ENCODE peak calls at places on chromosomes 16 and 17, in five cellular contexts. One of them, this sample, is unnamed.
A peak's percentile ranks its signal among the peaks of the same experiment; 100 is the strongest.

GRCh38 chr16:50588276-50588675 is 40.1 kb downstream of the NKD1 start:
- DNase-seq in fibroblast of lung: no peak
- DNase-seq in NCI-H748 treated with DMSO at 0.1 percent for 48 hours: no peak
- DNase-seq in fibroblast of mammary gland: no peak
- DNase-seq in HEK293T: no peak
- DNase-seq in this sample: no peak

GRCh38 chr16:49663081-49664057 is 192.5 kb downstream of the ZNF423 start:
- DNase-seq in fibroblast of lung: no peak
- DNase-seq in NCI-H748 treated with DMSO at 0.1 percent for 48 hours: no peak
- DNase-seq in fibroblast of mammary gland: no peak
- DNase-seq in HEK293T: no peak
- DNase-seq in this sample: no peak

GRCh38 chr16:53094013-53094630 is 39.3 kb downstream of the CHD9 start:
- DNase-seq in fibroblast of lung: no peak
- DNase-seq in NCI-H748 treated with DMSO at 0.1 percent for 48 hours: no peak
- DNase-seq in fibroblast of mammary gland: no peak
- DNase-seq in HEK293T: no peak
- DNase-seq in this sample: no peak

GRCh38 chr16:81597079-81597658 is 152.6 kb downstream of the CMIP start:
- DNase-seq in fibroblast of lung: no peak
- DNase-seq in NCI-H748 treated with DMSO at 0.1 percent for 48 hours: no peak
- DNase-seq in fibroblast of mammary gland: no peak
- DNase-seq in HEK293T: no peak
- DNase-seq in this sample: no peak

GRCh38 chr17:34726536-34727384 is 147.4 kb downstream of the TMEM132E start:
- DNase-seq in fibroblast of lung: no peak
- DNase-seq in NCI-H748 treated with DMSO at 0.1 percent for 48 hours: no peak
- DNase-seq in fibroblast of mammary gland: peak; percentile 1
- DNase-seq in HEK293T: no peak
- DNase-seq in this sample: no peak

GRCh38 chr17:44417553-44417952 is 28.1 kb upstream of the ITGA2B start:
- DNase-seq in fibroblast of lung: peak; percentile 95
- DNase-seq in NCI-H748 treated with DMSO at 0.1 percent for 48 hours: no peak
- DNase-seq in fibroblast of mammary gland: peak; percentile 91
- DNase-seq in HEK293T: no peak
- DNase-seq in this sample: no peak

GRCh38 chr17:17605747-17606083 is 14.2 kb upstream of the PEMT start:
- DNase-seq in fibroblast of lung: peak; percentile 74
- DNase-seq in NCI-H748 treated with DMSO at 0.1 percent for 48 hours: no peak
- DNase-seq in fibroblast of mammary gland: peak; percentile 65
- DNase-seq in HEK293T: no peak
- DNase-seq in this sample: no peak

GRCh38 chr16:80806957-80807356 is 2.6 kb upstream of the CDYL2 start:
- DNase-seq in fibroblast of lung: peak; percentile 81
- DNase-seq in NCI-H748 treated with DMSO at 0.1 percent for 48 hours: no peak
- DNase-seq in fibroblast of mammary gland: peak; percentile 76
- DNase-seq in HEK293T: no peak
- DNase-seq in this sample: no peak

GRCh38 chr17:79844869-79845600 is 5.8 kb upstream of the CBX4 start:
- DNase-seq in fibroblast of lung: no peak
- DNase-seq in NCI-H748 treated with DMSO at 0.1 percent for 48 hours: no peak
- DNase-seq in fibroblast of mammary gland: no peak
- DNase-seq in HEK293T: peak; percentile 86
- DNase-seq in this sample: peak; percentile 92

GRCh38 chr16:11665071-11665491 is 3.2 kb upstream of the SNN start:
- DNase-seq in fibroblast of lung: no peak
- DNase-seq in NCI-H748 treated with DMSO at 0.1 percent for 48 hours: no peak
- DNase-seq in fibroblast of mammary gland: no peak
- DNase-seq in HEK293T: no peak
- DNase-seq in this sample: no peak

GRCh38 chr17:9410737-9411136 is 164.9 kb downstream of the STX8 start:
- DNase-seq in fibroblast of lung: no peak
- DNase-seq in NCI-H748 treated with DMSO at 0.1 percent for 48 hours: no peak
- DNase-seq in fibroblast of mammary gland: no peak
- DNase-seq in HEK293T: no peak
- DNase-seq in this sample: no peak

GRCh38 chr17:44266402-44267164 is 1.4 kb downstream of the SLC4A1 start:
- DNase-seq in fibroblast of lung: no peak
- DNase-seq in NCI-H748 treated with DMSO at 0.1 percent for 48 hours: no peak
- DNase-seq in fibroblast of mammary gland: peak; percentile 8
- DNase-seq in HEK293T: no peak
- DNase-seq in this sample: no peak

GRCh38 chr17:69434164-69434579 is 19.7 kb downstream of the MAP2K6 start:
- DNase-seq in fibroblast of lung: peak; percentile 57
- DNase-seq in NCI-H748 treated with DMSO at 0.1 percent for 48 hours: peak; percentile 43
- DNase-seq in fibroblast of mammary gland: peak; percentile 49
- DNase-seq in HEK293T: peak; percentile 9
- DNase-seq in this sample: peak; percentile 32

GRCh38 chr17:10815318-10815717 is 11.4 kb upstream of the TMEM238L start:
- DNase-seq in fibroblast of lung: no peak
- DNase-seq in NCI-H748 treated with DMSO at 0.1 percent for 48 hours: no peak
- DNase-seq in fibroblast of mammary gland: no peak
- DNase-seq in HEK293T: no peak
- DNase-seq in this sample: no peak

GRCh38 chr17:27379863-27380533 is 76.2 kb upstream of the KSR1 start:
- DNase-seq in fibroblast of lung: peak; percentile 73
- DNase-seq in NCI-H748 treated with DMSO at 0.1 percent for 48 hours: peak; percentile 9
- DNase-seq in fibroblast of mammary gland: no peak
- DNase-seq in HEK293T: no peak
- DNase-seq in this sample: peak; percentile 58

GRCh38 chr16:46918905-46919792 is 35.0 kb downstream of the GPT2 start:
- DNase-seq in fibroblast of lung: no peak
- DNase-seq in NCI-H748 treated with DMSO at 0.1 percent for 48 hours: no peak
- DNase-seq in fibroblast of mammary gland: no peak
- DNase-seq in HEK293T: no peak
- DNase-seq in this sample: no peak

GRCh38 chr16:28181557-28181914 is 30.2 kb downstream of the XPO6 start:
- DNase-seq in fibroblast of lung: peak; percentile 96
- DNase-seq in NCI-H748 treated with DMSO at 0.1 percent for 48 hours: no peak
- DNase-seq in fibroblast of mammary gland: peak; percentile 96
- DNase-seq in HEK293T: no peak
- DNase-seq in this sample: peak; percentile 26

This sample was measured in iPS-NIHi11.